ENCODE peak calls at places on chromosomes 1 and 21, in seven cellular contexts. X is stomach, W is RWPE1, U is astrocyte of the spinal cord, E is neural crest cell, B is neural progenitor cell, H is brain microvascular endothelial cell. O is an unnamed sample.
A peak's percentile ranks its signal among the peaks of the same experiment; 100 is the strongest.

GRCh38 chr1:37926061-37926924 is 20.6 kb downstream of the INPP5B start:
- DNase-seq in B (no peak), H (no peak), E (no peak), X (no peak), W (no peak), U (peak; percentile 23), O (no peak)

GRCh38 chr1:192862271-192862670 is 53.4 kb downstream of the RGS2 start:
- DNase-seq in W (no peak), E (no peak), H (no peak), X (no peak), U (no peak), B (no peak), O (no peak)

GRCh38 chr1:209704584-209704983 is at the start of gene HSD11B1:
- DNase-seq in W (no peak), B (no peak), U (no peak), H (no peak), E (no peak), X (peak; percentile 35), O (no peak)

GRCh38 chr21:16007933-16008332 is 278.2 kb downstream of the USP25 start:
- DNase-seq in H (no peak), X (no peak), E (no peak), B (no peak), W (no peak), U (no peak), O (no peak)

GRCh38 chr1:175757381-175758015 is 14.1 kb upstream of the TNR start:
- DNase-seq in E (peak; percentile 67), H (peak; percentile 8), X (peak; percentile 29), U (no peak), B (peak; percentile 75), W (peak; percentile 49), O (peak; percentile 77)

GRCh38 chr1:228018961-228019721 is 12.3 kb downstream of the WNT3A start:
- DNase-seq in B (no peak), H (no peak), U (no peak), E (no peak), X (no peak), W (no peak), O (no peak)

GRCh38 chr1:24969616-24970398 is 39.7 kb upstream of the RUNX3 start:
- DNase-seq in B (no peak), E (no peak), U (no peak), W (no peak), H (no peak), X (no peak), O (no peak)

GRCh38 chr1:29912413-29912812 is 676.1 kb downstream of the PTPRU start:
- DNase-seq in B (no peak), U (peak; percentile 28), H (peak; percentile 53), E (no peak), X (no peak), W (no peak), O (no peak)

GRCh38 chr1:223248787-223249175 is 105.7 kb upstream of the TLR5 start:
- DNase-seq in E (no peak), X (peak; percentile 1), H (no peak), U (no peak), W (no peak), B (no peak), O (no peak)

GRCh38 chr1:57431400-57431799 is 7.5 kb upstream of the DAB1 start:
- DNase-seq in H (no peak), W (no peak), E (no peak), B (no peak), U (no peak), X (no peak), O (no peak)

GRCh38 chr1:171983584-171983983 is 142.3 kb downstream of the DNM3 start:
- DNase-seq in B (no peak), E (no peak), X (no peak), H (no peak), W (no peak), U (peak; percentile 33), O (no peak)

GRCh38 chr1:93154898-93155297 is 25.3 kb downstream of the TMED5 start:
- DNase-seq in U (no peak), H (no peak), B (no peak), X (no peak), E (no peak), W (no peak), O (no peak)

GRCh38 chr21:27722095-27722494 is 755.2 kb upstream of the ADAMTS5 start:
- DNase-seq in W (no peak), E (no peak), B (no peak), X (no peak), U (no peak), H (no peak), O (no peak)

GRCh38 chr1:30982937-30983336 is 74.4 kb upstream of the SDC3 start:
- DNase-seq in B (no peak), X (no peak), W (no peak), E (no peak), U (no peak), H (no peak), O (no peak)
- TF ChIP-seq CTCF in B (no peak), X (no peak), W (no peak), E (no peak), U (peak; percentile 17), H (peak; percentile 44), O (no peak)

DNA sequence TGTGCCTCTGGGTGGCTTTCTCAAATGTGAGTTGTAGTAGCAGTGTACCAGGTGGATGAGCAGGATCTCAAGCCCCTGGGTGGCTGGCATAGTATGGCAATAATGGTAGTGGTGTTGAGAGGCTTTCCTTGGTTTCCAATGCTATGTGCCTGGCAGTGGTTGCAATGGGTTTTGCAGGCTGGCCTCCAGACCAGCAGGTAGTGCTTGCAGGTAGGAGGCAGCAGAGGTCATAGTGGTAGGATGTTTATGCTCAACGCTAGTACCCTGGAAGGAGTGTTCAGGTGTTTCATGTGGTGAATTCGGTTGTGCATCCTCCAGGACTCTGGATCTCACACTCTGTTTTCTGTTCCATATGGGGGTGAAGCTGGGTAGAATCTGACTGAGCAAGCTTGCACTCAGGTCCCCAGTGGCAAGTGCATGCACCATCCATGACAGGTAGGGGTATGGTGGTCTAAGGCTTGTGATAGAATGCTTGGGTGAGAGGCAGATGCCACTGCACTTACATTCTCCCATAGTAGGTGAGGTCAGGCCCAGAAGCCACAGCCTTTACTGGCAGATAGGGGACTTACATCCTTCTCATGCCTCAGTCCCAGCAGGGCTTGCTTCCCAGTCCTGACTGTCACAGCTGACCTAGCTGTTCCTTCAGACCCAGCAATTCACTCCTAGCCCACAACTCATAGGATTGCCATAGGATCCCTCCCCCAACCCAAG is 410.5 kb upstream of the LRRC7 start:
- DNase-seq in H (no peak), E (no peak), X (no peak), W (no peak), B (no peak), U (no peak), O (no peak)
- TF ChIP-seq CTCF in H (no peak), E (no peak), X (no peak), W (no peak), B (no peak), U (no peak), O (no peak)

GRCh38 chr1:180623579-180624347 is 8.1 kb upstream of the XPR1 start:
- DNase-seq in H (peak; percentile 38), B (peak; percentile 59), U (peak; percentile 32), X (no peak), E (no peak), W (no peak), O (no peak)
- TF ChIP-seq CTCF in H (peak; percentile 61), B (peak; percentile 47), U (peak; percentile 47), X (no peak), E (peak; percentile 50), W (no peak), O (no peak)

GRCh38 chr1:21490774-21491482 is 18.3 kb upstream of the ALPL start:
- DNase-seq in E (no peak), W (no peak), B (peak; percentile 81), H (peak; percentile 78), X (no peak), U (peak; percentile 53), O (no peak)
- TF ChIP-seq CTCF in E (peak; percentile 52), W (peak; percentile 34), B (peak; percentile 81), H (peak; percentile 75), X (no peak), U (peak; percentile 69), O (no peak)

GRCh38 chr21:40421121-40421520 is 425.8 kb downstream of the DSCAM start:
- DNase-seq in X (no peak), E (no peak), H (no peak), U (no peak), W (peak; percentile 13), B (no peak), O (no peak)

GRCh38 chr21:40422851-40423635 is 423.9 kb downstream of the DSCAM start:
- DNase-seq in W (no peak), X (no peak), B (no peak), H (no peak), U (no peak), E (no peak), O (no peak)

DNA sequence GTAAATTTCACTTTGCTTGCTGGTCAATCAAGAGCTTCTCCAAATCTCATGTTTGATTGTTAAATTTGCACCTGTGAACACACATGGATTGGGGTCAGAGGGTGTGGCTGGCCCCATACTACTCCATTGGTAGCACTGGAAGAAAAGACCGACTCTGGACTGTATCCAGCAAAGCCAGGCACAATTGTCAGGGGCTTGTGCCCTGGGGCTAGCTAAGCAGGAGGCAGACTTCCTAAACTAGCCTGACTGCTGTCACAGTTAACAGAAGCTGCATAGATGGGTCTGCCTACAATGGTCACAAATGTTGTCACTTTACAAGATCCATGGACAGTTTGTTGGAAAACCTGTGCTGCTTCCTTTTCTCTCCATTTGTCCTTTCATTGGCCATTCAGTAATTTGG is 421.0 kb downstream of the DSCAM start:
- DNase-seq in E (no peak), X (no peak), W (no peak), H (no peak), B (no peak), U (no peak), O (no peak)
- TF ChIP-seq CTCF in E (no peak), X (no peak), W (no peak), H (no peak), B (no peak), U (no peak), O (no peak)

GRCh38 chr1:235599536-235599935 is 50.0 kb downstream of the GNG4 start:
- DNase-seq in U (no peak), W (no peak), E (no peak), B (no peak), X (no peak), H (no peak), O (no peak)
- TF ChIP-seq CTCF in U (no peak), W (no peak), E (no peak), B (no peak), X (no peak), H (no peak), O (no peak)

DNA sequence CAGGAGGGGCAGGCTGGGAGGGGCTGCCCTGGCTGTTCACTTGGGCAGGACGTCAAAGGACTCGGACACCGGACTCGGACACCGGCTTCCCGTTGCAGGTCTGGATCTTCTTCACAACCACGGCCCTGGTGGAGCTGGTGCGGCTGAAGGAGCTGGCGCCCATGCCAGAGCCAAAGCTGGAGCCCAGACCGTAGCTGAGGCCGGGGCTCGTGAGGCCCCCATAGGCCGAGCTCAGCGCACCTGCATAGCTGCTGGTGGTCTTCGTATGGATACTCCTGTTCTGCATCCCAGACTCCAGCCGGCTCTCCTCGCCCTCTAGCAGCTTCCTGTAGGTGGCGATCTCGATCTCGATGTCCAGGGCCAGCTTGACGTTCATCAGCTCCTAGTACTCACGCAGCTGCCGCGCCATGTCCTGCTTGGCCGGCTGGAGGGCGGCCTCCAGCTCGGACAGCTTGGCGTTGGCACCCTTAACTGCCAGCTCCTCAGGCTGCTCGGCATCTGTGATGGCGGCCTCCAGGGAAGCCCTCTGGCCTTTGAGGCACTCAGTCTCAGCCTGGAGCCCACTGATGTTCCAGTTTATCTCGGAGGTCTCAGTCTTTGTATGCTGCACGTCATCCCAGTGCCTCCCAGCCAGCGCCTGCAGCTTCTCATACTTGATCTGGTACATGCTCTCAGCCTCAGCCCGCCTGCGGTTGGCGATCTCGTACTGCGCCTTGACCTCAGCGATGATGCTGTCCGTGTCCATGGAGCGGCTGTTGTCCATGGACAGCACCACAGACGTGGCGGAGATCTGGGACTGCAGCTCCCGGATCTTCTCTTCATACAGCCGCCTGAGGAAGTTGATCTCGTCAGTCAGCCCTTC is 15.1 kb upstream of the KLF17 start:
- DNase-seq in U (no peak), X (no peak), H (peak; percentile 24), B (peak; percentile 76), E (peak; percentile 54), W (no peak), O (peak; percentile 33)
- TF ChIP-seq CTCF in U (peak; percentile 42), X (no peak), H (peak; percentile 47), B (peak; percentile 60), E (peak; percentile 45), W (no peak), O (no peak)

O was measured in glutamatergic neuron.